ENCODE peak calls at places on chromosomes 5 and 9, in nine cellular contexts. J, Z, A, M, V, P, F, K and D are unnamed samples.

GRCh38 chr9:21482213-21482612 is at the start of gene IFNE:
- DNase-seq in J (no peak), Z (no peak), A (no peak), M (no peak), V (no peak), P (no peak), F (no peak), K (no peak), D (no peak)

GRCh38 chr5:124602925-124603650 is 143.4 kb downstream of the ZNF608 start:
- DNase-seq in J (no peak), Z (no peak), A (no peak), M (no peak), V (no peak), P (no peak), F (no peak), K (no peak), D (no peak)

GRCh38 chr5:674630-675011 is 18.5 kb downstream of the TPPP start:
- DNase-seq in J (no peak), Z (no peak), A (no peak), M (peak), V (no peak), P (no peak), F (no peak), K (no peak), D (peak)

GRCh38 chr5:73265641-73266040 is 92.6 kb downstream of the TMEM174 start:
- DNase-seq in J (no peak), Z (no peak), A (no peak), M (no peak), V (no peak), P (no peak), F (no peak), K (no peak), D (no peak)

GRCh38 chr9:136694163-136694864 is 7.1 kb upstream of the AGPAT2 start:
- DNase-seq in J (peak), Z (peak), A (no peak), M (no peak), V (no peak), P (peak), F (no peak), K (no peak), D (peak)

GRCh38 chr5:69492391-69493234 is at the start of gene OCLN:
- DNase-seq in J (peak), Z (peak), A (peak), M (no peak), V (no peak), P (peak), F (peak), K (no peak), D (peak)

GRCh38 chr9:85142461-85143401 is 473.2 kb downstream of the NTRK2 start:
- DNase-seq in J (no peak), Z (peak), A (no peak), M (no peak), V (no peak), P (peak), F (peak), K (peak), D (no peak)

GRCh38 chr5:5159282-5160108 is 19.4 kb downstream of the ADAMTS16 start:
- DNase-seq in J (no peak), Z (no peak), A (no peak), M (no peak), V (peak), P (no peak), F (no peak), K (no peak), D (peak)

GRCh38 chr5:130740047-130740569 is 424.9 kb downstream of the HINT1 start:
- DNase-seq in J (no peak), Z (no peak), A (no peak), M (no peak), V (no peak), P (no peak), F (no peak), K (no peak), D (no peak)

GRCh38 chr9:4630836-4631235 is 31.3 kb upstream of the PLPP6 start:
- DNase-seq in J (no peak), Z (no peak), A (no peak), M (no peak), V (no peak), P (no peak), F (no peak), K (no peak), D (no peak)

GRCh38 chr5:72628771-72629313 is 121.6 kb upstream of the ZNF366 start:
- DNase-seq in J (no peak), Z (no peak), A (no peak), M (no peak), V (no peak), P (no peak), F (no peak), K (no peak), D (no peak)

GRCh38 chr9:120891255-120891954 is 14.4 kb upstream of the PHF19 start:
- DNase-seq in J (no peak), Z (no peak), A (no peak), M (no peak), V (no peak), P (no peak), F (no peak), K (no peak), D (no peak)

GRCh38 chr5:142304013-142304701 is 20.7 kb downstream of the SPRY4 start:
- DNase-seq in J (no peak), Z (peak), A (no peak), M (no peak), V (no peak), P (no peak), F (no peak), K (no peak), D (no peak)

GRCh38 chr9:115730845-115731244 is 422.7 kb upstream of the PAPPA start:
- DNase-seq in J (no peak), Z (no peak), A (no peak), M (no peak), V (no peak), P (no peak), F (no peak), K (no peak), D (no peak)

GRCh38 chr9:16689352-16689938 is 181.0 kb downstream of the BNC2 start:
- DNase-seq in J (no peak), Z (peak), A (no peak), M (no peak), V (no peak), P (no peak), F (no peak), K (no peak), D (peak)

GRCh38 chr9:74493512-74493911 is 3.6 kb upstream of the RORB start:
- DNase-seq in J (no peak), Z (no peak), A (no peak), M (no peak), V (no peak), P (no peak), F (no peak), K (no peak), D (no peak)

GRCh38 chr5:132446621-132447020 is 44.0 kb downstream of the IRF1 start:
- DNase-seq in J (no peak), Z (peak), A (no peak), M (peak), V (no peak), P (no peak), F (no peak), K (no peak), D (peak)

GRCh38 chr5:172902497-172903472 is 56.4 kb upstream of the RPL26L1 start:
- DNase-seq in J (no peak), Z (peak), A (peak), M (peak), V (no peak), P (peak), F (no peak), K (no peak), D (peak)

GRCh38 chr9:87872079-87872624 is 10.5 kb upstream of the SPATA31E1 start:
- DNase-seq in J (no peak), Z (no peak), A (no peak), M (peak), V (no peak), P (no peak), F (no peak), K (no peak), D (no peak)

GRCh38 chr9:96554801-96555566 is 64.7 kb downstream of the CDC14B start:
- DNase-seq in J (no peak), Z (no peak), A (no peak), M (no peak), V (no peak), P (no peak), F (no peak), K (no peak), D (no peak)

GRCh38 chr5:148443998-148444397 is 60.2 kb downstream of the FBXO38 start:
- DNase-seq in J (peak), Z (peak), A (no peak), M (peak), V (no peak), P (peak), F (peak), K (peak), D (peak)

GRCh38 chr5:18745988-18746615 is 1111.8 kb downstream of the TAF11L14 start:
- DNase-seq in J (peak), Z (peak), A (no peak), M (no peak), V (no peak), P (no peak), F (peak), K (peak), D (no peak)

GRCh38 chr9:83630938-83631457 is 8.1 kb downstream of the IDNK start:
- DNase-seq in J (no peak), Z (no peak), A (no peak), M (no peak), V (no peak), P (no peak), F (no peak), K (no peak), D (no peak)

GRCh38 chr9:100579665-100580064 is 1.8 kb downstream of the CAVIN4 start:
- DNase-seq in J (no peak), Z (no peak), A (no peak), M (no peak), V (no peak), P (no peak), F (no peak), K (no peak), D (no peak)

GRCh38 chr5:34597034-34597433 is 59.1 kb upstream of the RAI14 start:
- DNase-seq in J (no peak), Z (no peak), A (no peak), M (no peak), V (no peak), P (no peak), F (no peak), K (no peak), D (no peak)

GRCh38 chr5:34598177-34598794 is 57.8 kb upstream of the RAI14 start:
- DNase-seq in J (no peak), Z (no peak), A (no peak), M (no peak), V (no peak), P (peak), F (no peak), K (peak), D (no peak)

GRCh38 chr5:34599471-34600117 is 56.5 kb upstream of the RAI14 start:
- DNase-seq in J (no peak), Z (peak), A (no peak), M (no peak), V (no peak), P (no peak), F (no peak), K (no peak), D (no peak)

GRCh38 chr5:34603378-34603777 is 52.8 kb upstream of the RAI14 start:
- DNase-seq in J (no peak), Z (no peak), A (no peak), M (no peak), V (no peak), P (no peak), F (no peak), K (no peak), D (no peak)

GRCh38 chr5:34600118-34600493 is 56.0 kb upstream of the RAI14 start:
- DNase-seq in J (no peak), Z (no peak), A (no peak), M (no peak), V (no peak), P (no peak), F (no peak), K (no peak), D (no peak)
- TF ChIP-seq POLR2AphosphoS5 in J (no peak), Z (no peak), A (no peak), M (no peak), V (no peak), P (no peak), F (no peak), K (no peak), D (no peak)

GRCh38 chr9:25678147-25678666 is at the start of gene TUSC1:
- DNase-seq in J (peak), Z (peak), A (peak), M (peak), V (peak), P (no peak), F (peak), K (no peak), D (peak)
- TF ChIP-seq POLR2AphosphoS5 in J (no peak), Z (peak), A (peak), M (peak), V (no peak), P (no peak), F (no peak), K (no peak), D (peak)

DNA sequence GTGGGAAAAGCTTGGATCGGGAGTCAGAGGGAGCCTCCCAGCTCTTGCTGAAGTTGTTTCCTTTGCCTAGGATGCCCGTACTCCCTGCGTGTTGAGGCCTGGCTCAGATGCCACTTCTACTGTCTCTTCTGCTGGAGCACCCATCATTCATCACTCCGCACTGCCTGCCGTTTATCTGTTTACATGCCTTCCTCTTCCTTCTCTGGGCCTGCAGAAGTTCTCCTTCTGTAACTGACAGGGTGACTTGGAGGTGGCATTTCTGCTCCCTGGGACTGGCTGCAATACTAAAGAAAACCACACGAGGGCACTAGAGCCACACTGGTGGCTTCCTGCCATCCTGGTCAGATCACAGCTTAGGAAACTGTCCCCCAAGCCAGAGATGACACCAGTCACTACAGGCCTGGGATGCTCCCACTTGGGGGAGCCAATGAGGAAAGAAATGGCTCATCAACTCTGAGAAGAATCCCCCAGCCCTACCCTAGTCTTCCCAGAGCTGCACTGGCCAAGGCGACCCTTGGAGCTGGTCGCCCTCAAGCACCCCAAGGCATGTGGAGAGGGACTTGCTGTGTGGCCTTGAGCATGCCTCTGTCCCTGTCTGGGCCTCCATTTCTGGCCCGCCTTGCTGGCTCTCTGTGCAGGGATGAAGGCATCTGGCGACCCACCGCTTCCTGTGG is 9.7 kb upstream of the SLC25A51 start:
- DNase-seq in J (peak), Z (peak), A (peak), M (peak), V (peak), P (peak), F (peak), K (peak), D (peak)
- TF ChIP-seq POLR2AphosphoS5 in J (no peak), Z (no peak), A (no peak), M (peak), V (peak), P (no peak), F (no peak), K (no peak), D (no peak)

GRCh38 chr9:71127301-71127700 is 5.9 kb upstream of the TRPM3 start:
- DNase-seq in J (no peak), Z (no peak), A (no peak), M (no peak), V (no peak), P (no peak), F (no peak), K (no peak), D (no peak)

GRCh38 chr9:71119746-71120145 is 1.7 kb downstream of the TRPM3 start:
- DNase-seq in J (no peak), Z (no peak), A (no peak), M (no peak), V (no peak), P (no peak), F (no peak), K (no peak), D (no peak)

GRCh38 chr9:71120439-71121247 is 778 bp downstream of the TRPM3 start:
- DNase-seq in J (no peak), Z (no peak), A (no peak), M (no peak), V (no peak), P (no peak), F (no peak), K (no peak), D (no peak)

DNA sequence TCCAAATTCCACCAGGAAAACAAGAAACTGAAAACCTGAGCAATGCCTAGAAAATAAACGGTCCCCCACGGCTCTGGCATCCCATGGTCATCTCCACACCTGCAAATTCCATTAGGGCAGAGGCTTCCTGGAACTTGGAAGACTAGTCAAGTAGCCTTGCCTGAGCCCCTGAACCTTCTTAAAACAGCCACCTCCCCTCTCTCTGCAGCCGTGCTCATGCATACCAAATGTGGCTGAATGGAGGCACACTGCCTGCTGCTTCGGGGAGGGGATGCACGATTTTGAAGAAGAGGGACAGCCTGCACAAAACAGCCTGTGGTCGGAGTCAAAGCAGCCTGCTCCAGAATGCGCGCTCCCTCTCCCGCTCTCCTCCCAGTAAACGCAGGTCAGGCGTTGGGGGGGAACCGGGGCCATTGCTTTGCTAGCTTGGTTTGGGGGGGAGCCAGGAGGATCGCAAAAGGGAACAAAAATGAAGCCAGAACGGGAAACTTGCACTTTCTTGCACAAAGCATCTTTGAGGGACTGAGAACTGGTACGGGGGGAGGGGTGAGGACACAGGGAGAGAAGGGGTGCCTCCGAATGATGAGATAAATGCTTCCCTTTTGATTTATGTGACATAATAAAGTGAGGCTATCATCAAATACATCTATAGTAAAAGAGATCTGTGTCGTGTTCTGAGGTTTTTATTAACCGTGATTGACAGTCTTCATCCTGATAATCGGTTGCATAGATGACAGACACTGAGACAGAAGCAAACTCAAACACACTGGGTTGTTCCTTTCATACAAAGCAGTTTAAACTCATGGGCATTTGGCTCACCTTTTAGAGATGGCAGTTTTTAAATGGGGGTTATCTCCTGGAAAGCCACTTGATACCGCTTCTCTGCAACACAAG is at the start of gene TRPM3:
- DNase-seq in J (no peak), Z (no peak), A (no peak), M (no peak), V (no peak), P (no peak), F (no peak), K (no peak), D (no peak)
- TF ChIP-seq POLR2AphosphoS5 in J (no peak), Z (no peak), A (no peak), M (no peak), V (no peak), P (no peak), F (no peak), K (no peak), D (no peak)

DNA sequence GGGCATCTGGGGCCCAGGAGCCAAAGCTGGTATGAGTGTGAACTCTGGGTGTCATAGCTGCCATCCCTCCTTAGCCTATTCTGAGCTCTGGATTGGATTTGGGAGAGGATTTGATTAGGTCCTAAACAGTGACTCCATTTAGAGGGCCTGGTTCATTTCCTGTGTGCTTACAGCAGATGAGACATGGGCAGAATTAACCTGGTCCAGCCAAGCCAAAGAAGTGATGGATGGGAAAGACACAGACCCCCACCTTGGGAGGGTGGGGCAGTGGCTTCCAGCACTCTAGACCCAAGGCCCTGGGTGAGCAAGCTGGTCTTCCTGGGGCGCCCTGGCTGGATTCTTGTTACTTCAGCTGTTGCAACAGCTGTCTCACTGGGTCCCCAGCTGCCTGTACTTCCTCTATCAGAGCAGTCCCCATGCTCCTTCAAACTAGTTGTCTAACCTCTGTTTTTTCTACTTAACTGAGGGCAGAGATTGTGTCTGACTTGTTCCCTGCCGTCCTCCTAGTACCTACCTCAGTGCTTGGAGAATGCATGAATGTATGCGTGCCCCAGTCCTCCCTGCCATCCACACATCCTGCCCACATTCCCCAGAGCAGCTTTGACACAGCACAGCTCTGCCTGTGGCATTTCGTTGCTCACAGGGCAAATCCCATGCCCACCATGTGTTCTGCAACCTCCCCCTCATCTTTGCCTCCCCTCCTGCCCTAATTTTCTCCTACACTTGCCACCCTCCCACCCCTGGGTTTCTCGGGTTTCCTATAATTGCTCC is 115.9 kb downstream of the RGS3 start:
- DNase-seq in J (no peak), Z (peak), A (no peak), M (peak), V (no peak), P (no peak), F (no peak), K (no peak), D (peak)
- TF ChIP-seq POLR2AphosphoS5 in J (peak), Z (no peak), A (no peak), M (no peak), V (no peak), P (no peak), F (no peak), K (no peak), D (no peak)